ENCODE peak calls at places on chromosome 19, in four cellular contexts. V is GM12878, Q is GM12891, Z is K562. R is an unnamed sample.

GRCh38 chr19:35555301-35556005 is 8.0 kb downstream of the ATP4A start:
- DNase-seq in Z (peak), V (no peak), Q (no peak), R (no peak)

GRCh38 chr19:46147791-46148288 is at the start of gene IGFL2:
- DNase-seq in Q (no peak), V (no peak), Z (no peak), R (no peak)

GRCh38 chr19:2083174-2083854 is 12.8 kb downstream of the MOB3A start:
- DNase-seq in Z (no peak), Q (no peak), V (no peak), R (peak)

GRCh38 chr19:45244133-45244532 is 1.1 kb downstream of the EXOC3L2 start:
- DNase-seq in V (no peak), Q (no peak), Z (no peak), R (no peak)

GRCh38 chr19:6873708-6874431 is 13.5 kb upstream of the ADGRE1 start:
- DNase-seq in Z (no peak), Q (no peak), V (no peak), R (no peak)

GRCh38 chr19:19475845-19476828 is 39.2 kb downstream of the TSSK6 start:
- DNase-seq in V (no peak), Q (no peak), Z (no peak), R (no peak)

GRCh38 chr19:17821190-17821589 is at the start of gene INSL3:
- DNase-seq in V (no peak), Z (no peak), Q (no peak), R (no peak)

GRCh38 chr19:17001603-17002183 is 24.9 kb downstream of the CPAMD8 start:
- DNase-seq in V (no peak), Z (peak), Q (no peak), R (no peak)

GRCh38 chr19:44758596-44758995 is 10.1 kb downstream of the BCL3 start:
- DNase-seq in V (no peak), Z (peak), Q (no peak), R (no peak)

GRCh38 chr19:45075215-45076028 is 856 bp downstream of the ZNF296 start:
- DNase-seq in Q (peak), V (peak), Z (peak), R (peak)

GRCh38 chr19:13691569-13691968 is 72.8 kb upstream of the MRI1 start:
- DNase-seq in Q (no peak), V (no peak), Z (no peak), R (no peak)

GRCh38 chr19:19655641-19656343 is 7.7 kb downstream of the ATP13A1 start:
- DNase-seq in Q (peak), V (no peak), Z (no peak), R (no peak)

GRCh38 chr19:37304190-37304883 is 66.6 kb upstream of the ZNF527 start:
- DNase-seq in V (no peak), Q (no peak), Z (peak), R (no peak)

GRCh38 chr19:51799311-51799997 is 4.5 kb downstream of the FPR3 start:
- DNase-seq in Q (no peak), V (no peak), Z (peak), R (no peak)

GRCh38 chr19:54458648-54459281 is 4.8 kb downstream of the LENG9 start:
- DNase-seq in V (no peak), Z (peak), Q (no peak), R (no peak)

GRCh38 chr19:18364826-18365528 is 21.0 kb upstream of the GDF15 start:
- DNase-seq in V (no peak), Z (peak), Q (no peak), R (peak)

GRCh38 chr19:46124638-46125115 is at the start of gene IGFL3:
- DNase-seq in V (no peak), Q (no peak), Z (no peak), R (no peak)

GRCh38 chr19:4870025-4870700 is 2.7 kb upstream of the PLIN3 start:
- DNase-seq in V (no peak), Q (no peak), Z (peak), R (peak)

GRCh38 chr19:36421749-36422481 is 3.5 kb upstream of the ZFP82 start:
- DNase-seq in V (no peak), Z (no peak), Q (no peak), R (no peak)

GRCh38 chr19:14149509-14149994 is 13.2 kb upstream of the ASF1B start:
- DNase-seq in Q (peak), Z (no peak), V (no peak), R (no peak)

GRCh38 chr19:41691268-41691970 is 3.3 kb upstream of the CEACAM7 start:
- DNase-seq in Q (no peak), Z (peak), V (no peak), R (peak)

GRCh38 chr19:16417660-16418596 is 53.8 kb downstream of the EPS15L1 start:
- DNase-seq in Z (peak), Q (peak), V (no peak), R (peak)

DNA sequence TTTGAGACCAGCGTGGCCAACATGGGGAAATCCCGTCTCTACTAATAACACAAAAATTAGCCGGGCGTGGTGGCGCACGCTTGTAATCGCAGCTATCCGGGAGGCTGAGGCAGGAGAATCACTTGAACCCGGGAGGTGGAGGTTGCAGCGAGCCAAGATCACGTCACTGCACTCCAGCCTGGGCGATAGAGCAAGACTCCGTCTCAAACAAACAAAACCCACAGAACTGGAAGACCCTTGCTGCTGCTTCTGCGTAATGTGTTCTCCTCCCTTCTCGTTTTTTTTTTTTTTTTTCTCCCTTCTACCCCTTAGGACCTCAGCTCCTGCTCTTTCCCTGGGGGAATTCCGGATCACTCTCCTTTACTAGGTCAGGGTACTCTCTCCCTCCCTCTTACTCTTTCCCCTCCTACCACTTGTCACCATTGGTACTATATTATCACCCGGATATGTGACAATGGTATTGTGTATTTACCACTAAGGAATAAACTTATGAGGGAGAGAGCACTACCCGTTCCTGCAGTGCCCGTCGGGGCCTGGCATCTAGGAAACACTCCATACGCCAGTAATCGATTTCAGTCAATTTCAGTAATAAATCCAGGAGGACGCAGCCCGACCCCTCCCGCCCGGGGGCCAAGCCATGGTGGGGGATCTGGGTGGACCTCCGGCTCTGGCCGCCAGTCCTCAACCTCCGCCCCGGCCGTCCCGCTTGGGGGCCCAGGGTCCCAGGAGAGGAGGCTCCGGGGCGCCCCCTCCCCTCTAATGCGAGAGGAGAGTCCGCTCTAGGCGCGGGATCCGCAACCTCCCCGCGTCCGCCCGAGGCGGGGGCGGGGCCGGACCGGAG is 423 bp upstream of the GARRE1 start:
- DNase-seq in V (no peak), Q (peak), Z (no peak), R (no peak)
- TF ChIP-seq SPI1 in V (no peak), Q (no peak), Z (no peak), R (no peak)

DNA sequence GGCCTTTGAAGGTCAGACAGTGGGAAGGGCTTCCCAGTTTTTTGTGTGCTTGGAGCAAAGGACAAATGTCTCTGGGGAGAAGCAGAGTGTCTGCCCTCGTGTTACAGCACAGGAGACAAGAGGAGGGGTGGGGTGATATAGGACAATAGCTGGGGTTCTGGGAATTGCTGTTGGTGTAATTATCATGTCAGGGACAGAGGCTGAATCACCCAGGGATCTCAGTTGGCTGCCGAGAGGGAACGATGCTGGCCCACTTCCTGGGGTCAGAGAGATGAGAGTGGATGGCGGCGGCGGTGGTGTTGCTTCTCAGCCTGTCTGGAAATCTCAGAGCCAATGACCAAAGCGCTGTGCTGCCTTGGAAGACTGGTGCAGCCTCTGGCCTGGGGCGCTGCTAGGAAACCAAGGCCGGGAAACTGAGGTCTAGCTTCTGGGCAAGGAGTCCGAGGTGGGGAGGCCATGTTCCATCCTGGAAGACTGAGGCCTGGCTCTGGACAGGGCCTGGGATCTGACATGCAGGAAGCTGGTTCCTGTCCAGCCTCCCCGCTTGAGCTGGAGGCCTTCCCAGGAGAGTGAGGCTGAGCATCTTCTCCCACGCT is 1.3 kb downstream of the INAFM1 start:
- DNase-seq in V (no peak), Z (no peak), Q (no peak), R (no peak)
- TF ChIP-seq SPI1 in V (no peak), Z (no peak), Q (no peak), R (no peak)

DNA sequence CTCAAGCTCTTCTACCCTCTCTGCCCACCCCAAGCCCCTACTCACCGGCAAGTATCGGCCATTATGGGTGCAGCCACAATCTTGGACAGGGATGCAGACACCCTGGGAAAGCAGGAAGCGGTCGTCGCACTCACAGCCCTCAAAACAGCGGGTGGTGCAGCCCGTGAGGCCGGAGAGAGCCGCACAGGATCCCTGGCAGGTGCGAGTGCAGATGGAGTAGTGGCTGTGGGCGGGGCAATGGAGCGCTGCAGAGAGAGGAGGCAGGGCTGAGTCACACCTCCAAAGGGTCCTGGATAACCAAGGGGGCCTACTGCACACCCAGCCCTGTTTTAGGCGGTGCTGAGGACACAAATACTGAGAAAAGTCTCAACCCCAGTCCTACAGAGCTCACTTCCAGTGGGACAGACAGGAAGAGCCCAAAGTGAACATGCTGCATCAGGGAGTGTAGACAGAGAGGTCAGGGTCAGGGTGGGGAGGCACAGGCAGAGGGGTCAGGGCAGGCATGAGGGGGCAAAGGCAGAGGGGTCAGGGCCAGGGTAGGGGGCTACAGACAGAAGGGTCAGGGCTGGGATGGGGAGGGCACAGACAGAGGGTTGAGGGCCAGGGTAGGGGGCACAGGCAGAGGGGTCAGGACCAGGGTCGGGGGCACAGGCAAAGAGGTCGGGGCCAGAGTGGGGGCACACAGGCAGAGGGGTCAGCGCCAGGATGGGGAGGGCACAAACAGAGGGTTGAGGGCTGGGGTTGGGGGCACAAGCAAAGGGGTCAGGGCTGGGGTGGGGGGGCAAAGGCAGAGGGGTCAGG is 24.2 kb upstream of the FBL start:
- DNase-seq in V (no peak), Z (peak), Q (no peak), R (no peak)
- TF ChIP-seq SPI1 in V (no peak), Z (no peak), Q (no peak), R (no peak)

GRCh38 chr19:3270908-3271307 is 46.4 kb downstream of the CELF5 start:
- DNase-seq in V (no peak), Q (no peak), Z (peak), R (peak)
- TF ChIP-seq SPI1 in V (no peak), Q (no peak), Z (no peak), R (no peak)

GRCh38 chr19:38653028-38653571 is 5.7 kb downstream of the ACTN4 start:
- DNase-seq in Q (no peak), Z (no peak), V (no peak), R (no peak)
- TF ChIP-seq SPI1 in Q (no peak), Z (no peak), V (no peak), R (no peak)